ENCODE peak calls at places on chromosomes 7 and 10, in six cellular contexts. P, G, R, I, S and M are unnamed samples.

GRCh38 chr10:12834721-12835120 is 166.8 kb downstream of the CCDC3 start:
- DNase-seq in P (no peak), G (no peak), R (no peak), I (no peak), S (no peak), M (no peak)

GRCh38 chr7:26500749-26501352 is 209.2 kb downstream of the SNX10 start:
- DNase-seq in P (no peak), G (no peak), R (peak; percentile 72), I (peak; percentile 7), S (peak; percentile 27), M (no peak)

GRCh38 chr7:138338361-138338760 is 121.7 kb upstream of the TRIM24 start:
- DNase-seq in P (no peak), G (no peak), R (no peak), I (no peak), S (no peak), M (no peak)

GRCh38 chr10:71649631-71650030 is 69.9 kb downstream of the C10orf105 start:
- DNase-seq in P (no peak), G (no peak), R (peak; percentile 94), I (no peak), S (no peak), M (no peak)

GRCh38 chr10:124998624-124999291 is 56.8 kb downstream of the ZRANB1 start:
- DNase-seq in P (peak; percentile 76), G (no peak), R (no peak), I (no peak), S (no peak), M (no peak)

GRCh38 chr10:49298990-49299815 is at the start of gene C10orf71:
- DNase-seq in P (peak; percentile 79), G (no peak), R (peak; percentile 11), I (no peak), S (no peak), M (no peak)

GRCh38 chr10:94279835-94280709 is 82.7 kb downstream of the NOC3L start:
- DNase-seq in P (no peak), G (peak; percentile 60), R (peak; percentile 57), I (peak; percentile 79), S (peak; percentile 23), M (peak; percentile 29)

GRCh38 chr7:104642551-104642950 is 314.1 kb downstream of the LHFPL3 start:
- DNase-seq in P (no peak), G (no peak), R (no peak), I (no peak), S (no peak), M (no peak)

GRCh38 chr7:135758531-135758932 is 9.9 kb upstream of the FAM180A start:
- DNase-seq in P (no peak), G (no peak), R (no peak), I (no peak), S (no peak), M (no peak)